ENCODE peak calls at places on chromosomes 12 and 14, in four cellular contexts. Q is HepG2, M is GM12878, I is H1. N is an unnamed sample.

GRCh38 chr14:52458721-52459085 is 93.6 kb downstream of the TXNDC16 start:
- DNase-seq in Q (no peak), M (no peak), I (no peak), N (no peak)

GRCh38 chr14:99545574-99545973 is 58.4 kb downstream of the CCDC85C start:
- DNase-seq in M (no peak), Q (no peak), I (no peak), N (no peak)

GRCh38 chr12:25348290-25348689 is 97.6 kb upstream of the KRAS start:
- DNase-seq in I (no peak), Q (no peak), M (no peak), N (no peak)

GRCh38 chr12:93698307-93699092 is 21.3 kb downstream of the CRADD start:
- DNase-seq in Q (peak), I (no peak), M (no peak), N (no peak)

GRCh38 chr14:67644428-67644827 is 24.7 kb downstream of the ARG2 start:
- DNase-seq in I (no peak), Q (no peak), M (no peak), N (no peak)

GRCh38 chr12:110785240-110785639 is 42.5 kb upstream of the PPP1CC start:
- DNase-seq in Q (no peak), I (no peak), M (no peak), N (peak)

GRCh38 chr14:37036669-37037341 is 135.6 kb downstream of the SLC25A21 start:
- DNase-seq in M (no peak), I (no peak), Q (peak), N (no peak)

GRCh38 chr12:27428466-27428865 is 18.1 kb upstream of the SMCO2 start:
- DNase-seq in I (no peak), Q (no peak), M (no peak), N (no peak)

GRCh38 chr12:3236345-3237153 is 159.4 kb downstream of the TSPAN9 start:
- DNase-seq in M (no peak), Q (peak), I (no peak), N (peak)

GRCh38 chr14:100535287-100536131 is 51.7 kb downstream of the BEGAIN start:
- DNase-seq in M (no peak), I (no peak), Q (no peak), N (no peak)

GRCh38 chr12:30862486-30862885 is 64.1 kb upstream of the TSPAN11 start:
- DNase-seq in I (no peak), M (no peak), Q (no peak), N (no peak)

GRCh38 chr12:6082613-6083012 is 41.9 kb downstream of the VWF start:
- DNase-seq in M (no peak), Q (no peak), I (no peak), N (no peak)

GRCh38 chr14:106508216-106508615 is 981.8 kb downstream of the TMEM121 start:
- DNase-seq in I (no peak), Q (no peak), M (no peak), N (no peak)

GRCh38 chr12:6987956-6988573 is 17.4 kb downstream of the EMG1 start:
- DNase-seq in Q (no peak), M (no peak), I (no peak), N (no peak)

GRCh38 chr12:95803817-95804216 is 13.3 kb upstream of the NTN4 start:
- DNase-seq in I (no peak), M (no peak), Q (no peak), N (no peak)

GRCh38 chr14:105173901-105174894 is 5.6 kb upstream of the JAG2 start:
- DNase-seq in Q (no peak), I (no peak), M (no peak), N (no peak)

DNA sequence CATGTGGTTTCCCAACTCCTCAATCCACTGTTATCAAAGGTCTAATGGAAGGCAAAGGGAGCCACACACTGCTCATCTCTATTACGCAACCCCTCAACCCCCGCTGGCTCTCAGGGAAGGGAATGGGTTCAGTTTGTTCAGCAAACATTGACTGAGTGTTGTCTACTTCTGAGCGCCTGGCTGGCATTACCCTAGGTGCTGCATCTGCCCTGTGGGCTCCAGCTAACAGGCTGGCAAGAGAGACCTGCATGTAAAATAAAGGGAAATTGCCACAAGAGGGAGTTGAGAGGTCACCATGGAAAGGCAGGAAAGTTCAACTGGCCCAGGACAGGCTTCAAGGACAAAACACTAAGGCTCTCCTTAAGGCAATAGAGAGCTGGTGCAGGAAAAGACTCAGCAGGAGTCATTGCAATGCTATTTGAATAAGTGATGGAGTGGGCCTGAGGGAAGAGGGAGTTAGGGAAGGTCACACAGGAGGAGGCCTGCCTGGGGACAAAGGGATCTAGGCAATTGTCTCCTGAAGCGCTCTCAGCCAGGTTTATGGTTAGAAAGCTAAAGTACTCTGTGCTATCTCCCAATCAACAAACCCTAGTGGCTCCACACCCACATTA is 5.5 kb upstream of the ZNF740 start:
- DNase-seq in M (no peak), I (no peak), Q (peak), N (no peak)
- TF ChIP-seq SP1 in M (no peak), I (peak), Q (no peak), N (no peak)

GRCh38 chr12:116143883-116144266 is 133.6 kb downstream of the MED13L start:
- DNase-seq in Q (no peak), M (no peak), I (no peak), N (no peak)
- TF ChIP-seq YY1 in Q (no peak), M (no peak), I (no peak), N (no peak)

DNA sequence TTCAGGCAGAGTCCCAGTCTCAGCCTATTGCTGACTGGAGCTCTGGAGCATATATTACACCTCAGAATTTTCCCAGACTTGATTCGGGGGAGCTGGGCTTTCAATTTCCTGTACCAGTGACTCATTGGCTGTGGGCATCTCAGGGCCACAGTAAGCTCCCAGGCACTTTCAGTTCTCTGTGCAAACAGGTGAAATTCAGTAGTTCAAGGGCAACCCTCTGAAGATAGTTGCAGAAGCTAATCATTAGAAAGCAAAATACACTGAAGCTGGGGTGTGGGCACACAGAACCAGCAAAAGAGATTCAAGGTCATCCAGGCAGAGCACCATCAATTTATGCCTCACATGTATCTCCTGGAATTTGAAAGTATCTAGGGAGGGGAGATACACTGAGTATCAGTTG is 8.1 kb upstream of the NIN start:
- DNase-seq in I (no peak), M (no peak), Q (peak), N (no peak)
- TF ChIP-seq SP1 in I (no peak), M (no peak), Q (no peak), N (no peak)

DNA sequence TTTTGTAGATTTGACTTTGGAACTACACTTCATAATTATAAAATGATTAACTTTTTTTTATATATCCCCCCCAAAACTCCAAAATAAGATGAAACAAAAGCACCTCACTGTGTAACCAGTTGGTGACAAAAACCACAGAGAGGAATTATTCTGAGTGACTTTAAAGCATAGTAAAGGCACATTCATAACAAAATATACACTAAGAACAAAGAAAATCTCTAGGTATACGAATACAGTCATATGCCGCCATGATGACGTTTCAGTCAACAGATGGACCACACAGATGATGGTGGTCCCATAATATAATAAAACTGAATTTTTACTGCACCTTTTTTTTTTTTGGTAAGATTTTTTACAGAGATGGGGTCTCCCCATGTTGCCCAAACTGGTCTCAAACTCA is 70.7 kb downstream of the MED13L start:
- DNase-seq in M (no peak), I (no peak), Q (no peak), N (no peak)
- TF ChIP-seq YY1 in M (no peak), I (no peak), Q (no peak), N (no peak)

DNA sequence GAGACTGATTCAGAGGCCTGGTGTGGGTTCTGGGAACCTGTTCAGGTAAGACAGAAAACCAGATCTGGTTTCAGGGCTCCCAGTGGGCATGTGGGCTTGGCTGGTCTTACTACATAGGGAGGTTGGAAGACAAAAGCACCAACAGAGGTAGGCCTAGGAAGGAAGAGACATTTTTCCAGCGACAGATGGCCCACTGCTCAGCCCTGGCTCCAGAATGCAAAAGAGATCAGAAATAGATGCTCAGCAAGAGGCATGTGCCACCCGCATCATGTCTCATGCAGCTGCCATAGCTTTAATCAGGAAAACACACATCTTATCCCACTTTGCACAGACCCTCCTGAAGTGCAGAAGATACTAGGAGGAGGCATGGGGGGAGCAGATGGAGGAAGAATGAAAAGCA is 25.3 kb downstream of the VASH1 start:
- DNase-seq in M (no peak), I (peak), Q (no peak), N (no peak)
- TF ChIP-seq SP1 in M (no peak), I (no peak), Q (no peak), N (no peak)

DNA sequence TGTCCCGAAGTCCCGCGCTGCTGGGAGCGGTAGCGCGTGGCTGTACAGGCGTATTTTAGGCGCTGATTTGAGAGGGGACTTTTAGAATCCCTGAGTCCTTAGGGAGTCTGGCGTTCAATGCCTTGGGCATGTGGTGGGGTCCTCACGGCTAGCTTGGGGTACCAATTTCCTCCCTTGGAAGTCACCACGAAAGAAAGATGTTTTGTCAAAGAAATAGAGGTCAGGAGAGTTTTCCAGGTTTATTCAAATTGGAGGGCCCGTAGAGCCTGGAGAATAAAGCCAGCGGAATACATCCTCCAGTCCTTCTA is 63.9 kb downstream of the KLHL28 start:
- DNase-seq in M (no peak), Q (no peak), I (no peak), N (peak)
- TF ChIP-seq YY1 in M (no peak), Q (no peak), I (no peak), N (no peak)

GRCh38 chr14:41606249-41607118 is at the start of gene LRFN5:
- DNase-seq in M (no peak), Q (no peak), I (peak), N (no peak)

GRCh38 chr14:41607119-41607785 is 576 bp downstream of the LRFN5 start:
- DNase-seq in I (peak), Q (no peak), M (no peak), N (no peak)

GRCh38 chr14:41605550-41606248 is 977 bp upstream of the LRFN5 start:
- DNase-seq in M (no peak), Q (no peak), I (peak), N (no peak)

GRCh38 chr14:41607966-41608663 is 1.4 kb downstream of the LRFN5 start:
- DNase-seq in Q (no peak), I (peak), M (no peak), N (no peak)

DNA sequence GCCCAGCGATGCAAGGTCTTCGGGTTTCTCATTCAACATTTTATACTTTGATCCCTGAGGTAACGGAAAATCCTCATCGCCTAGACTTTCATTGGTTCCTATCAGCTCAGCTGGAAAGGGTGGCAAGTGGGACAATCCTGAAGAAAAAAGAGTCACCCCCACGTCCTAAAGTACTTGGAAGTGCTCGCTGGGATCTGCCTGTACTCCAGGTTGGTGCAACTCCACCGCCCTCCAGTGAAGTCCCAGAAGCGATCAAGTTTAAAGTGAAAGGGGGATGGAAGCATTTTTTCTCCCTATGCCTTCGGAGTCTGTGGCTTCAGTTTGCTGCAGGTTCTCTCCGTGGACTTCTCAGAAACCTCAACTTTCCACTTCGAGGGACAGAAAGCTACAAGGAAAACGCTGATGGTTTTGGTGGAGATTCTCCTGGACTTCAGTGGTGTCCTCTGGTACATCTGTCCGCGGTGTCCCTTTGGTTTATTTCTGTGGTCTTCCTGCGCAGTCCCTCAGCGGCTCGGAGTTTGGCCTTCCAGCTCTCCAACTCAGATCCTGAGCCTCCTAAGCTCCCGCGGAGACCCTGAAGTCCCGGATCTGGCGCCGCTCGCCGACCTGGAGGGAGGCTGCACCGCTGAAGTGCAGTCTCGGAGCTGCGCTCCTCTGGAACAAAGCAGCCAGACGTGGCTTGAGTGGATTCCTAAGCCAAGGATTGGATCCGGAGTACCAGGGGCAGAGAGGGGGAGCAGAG is 1.7 kb upstream of the LRFN5 start:
- DNase-seq in M (no peak), I (no peak), Q (no peak), N (no peak)
- TF ChIP-seq SP1 in M (no peak), I (peak), Q (no peak), N (no peak)